ENCODE peak calls at places on chromosomes 11 and 22, in five cellular contexts. T is HepG2, W is adrenal gland, P is RWPE1, X is psoas muscle. J is an unnamed sample.

GRCh38 chr11:57641426-57641825 is 8.3 kb downstream of the YPEL4 start:
- DNase-seq in T (peak), W (no peak), P (peak), X (no peak), J (no peak)

GRCh38 chr11:93775289-93775688 is 8.8 kb upstream of the MED17 start:
- DNase-seq in T (peak), W (no peak), P (no peak), X (no peak), J (no peak)

GRCh38 chr22:29269731-29270474 is 1.8 kb downstream of the EWSR1 start:
- DNase-seq in T (peak), W (no peak), P (no peak), X (no peak), J (peak)

GRCh38 chr11:96464695-96465307 is 75.0 kb downstream of the JRKL start:
- DNase-seq in T (peak), W (no peak), P (peak), X (no peak), J (no peak)

GRCh38 chr11:86606849-86607481 is 65.5 kb downstream of the ME3 start:
- DNase-seq in T (no peak), W (no peak), P (no peak), X (no peak), J (peak)

GRCh38 chr11:7577226-7577882 is 63.6 kb downstream of the PPFIBP2 start:
- DNase-seq in T (no peak), W (no peak), P (no peak), X (peak), J (no peak)

GRCh38 chr11:42524534-42525227 is 787.1 kb upstream of the API5 start:
- DNase-seq in T (peak), W (peak), P (peak), X (no peak), J (peak)

GRCh38 chr22:17733484-17733883 is 40.8 kb downstream of the BID start:
- DNase-seq in T (no peak), W (no peak), P (no peak), X (no peak), J (no peak)

GRCh38 chr11:46565248-46565835 is 28.5 kb downstream of the AMBRA1 start:
- DNase-seq in T (no peak), W (no peak), P (no peak), X (no peak), J (no peak)

GRCh38 chr22:30036656-30037055 is 43.6 kb upstream of the HORMAD2 start:
- DNase-seq in T (peak), W (no peak), P (no peak), X (no peak), J (no peak)

GRCh38 chr22:37212174-37212906 is at the start of gene SSTR3:
- DNase-seq in T (no peak), W (peak), P (no peak), X (peak), J (no peak)

GRCh38 chr22:35995772-35996171 is 32.9 kb downstream of the RBFOX2 start:
- DNase-seq in T (no peak), W (peak), P (peak), X (peak), J (peak)

GRCh38 chr22:36356708-36357694 is 30.8 kb downstream of the MYH9 start:
- DNase-seq in T (no peak), W (no peak), P (no peak), X (no peak), J (no peak)

GRCh38 chr11:1946812-1947480 is at the start of gene MRPL23:
- DNase-seq in T (no peak), W (peak), P (no peak), X (peak), J (no peak)

GRCh38 chr11:1856306-1857005 is 3.6 kb downstream of the LSP1 start:
- DNase-seq in T (no peak), W (no peak), P (no peak), X (peak), J (no peak)

GRCh38 chr11:123103326-123103980 is 41.5 kb upstream of the HSPA8 start:
- DNase-seq in T (peak), W (peak), P (peak), X (no peak), J (peak)

GRCh38 chr22:49301398-49302149 is 526.1 kb downstream of the BRD1 start:
- DNase-seq in T (no peak), W (peak), P (no peak), X (no peak), J (no peak)

GRCh38 chr11:124900464-124900863 is 2.8 kb upstream of the ROBO4 start:
- DNase-seq in T (peak), W (peak), P (peak), X (no peak), J (peak)

GRCh38 chr11:10317776-10318526 is 13.1 kb downstream of the ADM start:
- DNase-seq in T (no peak), W (no peak), P (no peak), X (no peak), J (no peak)

GRCh38 chr22:38137876-38138687 is 27.6 kb upstream of the BAIAP2L2 start:
- DNase-seq in T (no peak), W (no peak), P (no peak), X (no peak), J (no peak)

GRCh38 chr11:95692526-95693270 is 96.9 kb downstream of the FAM76B start:
- DNase-seq in T (no peak), W (no peak), P (no peak), X (no peak), J (no peak)

GRCh38 chr11:127616171-127616570 is 615.6 kb upstream of the KIRREL3 start:
- DNase-seq in T (no peak), W (no peak), P (no peak), X (no peak), J (no peak)

GRCh38 chr11:66421492-66422205 is 814 bp downstream of the NPAS4 start:
- DNase-seq in T (peak), W (peak), P (peak), X (peak), J (peak)

GRCh38 chr11:59292611-59293010 is 66.1 kb upstream of the OR5AN1 start:
- DNase-seq in T (no peak), W (no peak), P (no peak), X (no peak), J (no peak)

GRCh38 chr11:59289782-59290181 is 68.9 kb upstream of the OR5AN1 start:
- DNase-seq in T (no peak), W (no peak), P (no peak), X (no peak), J (no peak)

GRCh38 chr11:59291228-59291627 is 67.5 kb upstream of the OR5AN1 start:
- DNase-seq in T (no peak), W (no peak), P (no peak), X (no peak), J (no peak)

DNA sequence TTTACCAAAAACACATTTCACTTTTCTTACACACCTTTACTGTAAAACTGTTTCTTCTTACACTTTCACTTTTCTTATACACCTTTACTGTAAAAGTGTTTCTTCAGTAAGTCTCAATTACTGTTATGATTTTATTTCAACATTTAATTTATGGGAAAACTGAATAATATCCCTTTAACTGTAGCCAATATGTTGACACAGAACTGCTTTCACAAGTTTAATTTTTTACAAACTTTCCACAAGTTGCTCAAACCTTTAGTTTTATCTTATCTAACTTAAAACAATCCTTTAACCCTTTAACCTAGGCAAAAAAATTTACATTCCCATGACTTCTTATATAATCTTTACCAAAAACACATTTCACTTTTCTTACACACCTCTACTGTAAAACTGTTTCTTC is 63.3 kb upstream of the OR5AN1 start:
- DNase-seq in T (no peak), W (no peak), P (no peak), X (no peak), J (no peak)
- TF ChIP-seq CTCF in T (no peak), W (no peak), P (no peak), X (no peak), J (no peak)

GRCh38 chr11:116807601-116808261 is 15.4 kb downstream of the APOA4 start:
- DNase-seq in T (no peak), W (no peak), P (no peak), X (no peak), J (no peak)

GRCh38 chr11:116813170-116813569 is 9.9 kb downstream of the APOA4 start:
- DNase-seq in T (no peak), W (no peak), P (no peak), X (no peak), J (no peak)

GRCh38 chr11:116811194-116811593 is 11.9 kb downstream of the APOA4 start:
- DNase-seq in T (no peak), W (no peak), P (no peak), X (no peak), J (no peak)

GRCh38 chr11:116812109-116812508 is 11.0 kb downstream of the APOA4 start:
- DNase-seq in T (no peak), W (no peak), P (no peak), X (no peak), J (no peak)

GRCh38 chr11:116808262-116809175 is 14.6 kb downstream of the APOA4 start:
- DNase-seq in T (peak), W (no peak), P (peak), X (no peak), J (no peak)
- H3K27ac ChIP-seq in T (peak), W (no peak), P (peak), X (no peak), J (no peak)

GRCh38 chr22:43050995-43051394 is 36.0 kb upstream of the PACSIN2 start:
- DNase-seq in T (peak), W (no peak), P (no peak), X (no peak), J (no peak)
- TF ChIP-seq CTCF in T (peak), W (no peak), P (no peak), X (no peak), J (no peak)

GRCh38 chr22:44025171-44026065 is 1.3 kb downstream of the PARVB start:
- DNase-seq in T (no peak), W (peak), P (no peak), X (peak), J (no peak)
- H3K27ac ChIP-seq in T (no peak), W (peak), P (peak), X (peak), J (no peak)

DNA sequence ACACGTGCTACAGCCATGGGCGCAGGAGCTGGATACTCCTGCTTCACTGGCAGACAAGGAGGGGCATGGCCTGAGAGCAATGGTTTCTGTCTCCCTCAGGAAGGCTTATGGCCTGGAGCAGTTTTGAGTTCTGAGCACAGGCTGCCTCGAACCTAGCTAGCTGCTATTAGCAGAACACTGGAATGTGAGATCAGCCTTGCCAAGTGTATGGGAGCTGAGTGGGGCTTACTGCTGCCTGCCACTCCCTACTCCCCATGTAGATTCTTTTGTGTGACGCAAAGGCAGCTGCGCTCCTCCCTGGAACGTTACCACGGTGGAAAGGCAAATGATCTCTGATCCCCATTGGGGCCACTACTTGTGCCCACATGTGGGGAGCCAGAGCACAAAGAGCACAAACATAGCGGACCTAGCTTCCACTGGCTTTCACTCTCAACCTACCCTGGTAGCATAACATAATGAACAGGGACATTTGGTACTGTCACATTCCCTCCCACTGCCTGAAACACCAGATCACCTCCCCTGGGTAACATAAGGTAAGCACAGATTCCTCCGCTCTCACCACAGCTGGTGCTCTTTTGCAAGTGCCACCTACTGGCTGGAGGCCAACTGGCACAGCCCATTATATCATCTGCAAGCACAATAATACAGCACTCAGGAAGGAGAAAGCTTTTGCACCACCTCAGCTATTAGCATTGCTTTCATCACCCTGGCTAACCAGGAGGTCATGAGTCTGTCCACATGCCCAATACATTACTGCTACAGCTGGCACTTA is 84.6 kb upstream of the GUCY1A2 start:
- DNase-seq in T (no peak), W (peak), P (no peak), X (no peak), J (no peak)
- TF ChIP-seq CTCF in T (peak), W (no peak), P (no peak), X (no peak), J (no peak)

GRCh38 chr11:73152086-73152853 is 10.2 kb upstream of the FCHSD2 start:
- DNase-seq in T (no peak), W (no peak), P (no peak), X (no peak), J (no peak)

GRCh38 chr11:73149105-73149504 is 7.0 kb upstream of the FCHSD2 start:
- DNase-seq in T (no peak), W (no peak), P (no peak), X (no peak), J (no peak)

GRCh38 chr11:73151371-73151870 is 9.3 kb upstream of the FCHSD2 start:
- DNase-seq in T (no peak), W (no peak), P (no peak), X (no peak), J (no peak)

GRCh38 chr11:73145986-73146575 is 4.0 kb upstream of the FCHSD2 start:
- DNase-seq in T (no peak), W (no peak), P (no peak), X (no peak), J (no peak)

DNA sequence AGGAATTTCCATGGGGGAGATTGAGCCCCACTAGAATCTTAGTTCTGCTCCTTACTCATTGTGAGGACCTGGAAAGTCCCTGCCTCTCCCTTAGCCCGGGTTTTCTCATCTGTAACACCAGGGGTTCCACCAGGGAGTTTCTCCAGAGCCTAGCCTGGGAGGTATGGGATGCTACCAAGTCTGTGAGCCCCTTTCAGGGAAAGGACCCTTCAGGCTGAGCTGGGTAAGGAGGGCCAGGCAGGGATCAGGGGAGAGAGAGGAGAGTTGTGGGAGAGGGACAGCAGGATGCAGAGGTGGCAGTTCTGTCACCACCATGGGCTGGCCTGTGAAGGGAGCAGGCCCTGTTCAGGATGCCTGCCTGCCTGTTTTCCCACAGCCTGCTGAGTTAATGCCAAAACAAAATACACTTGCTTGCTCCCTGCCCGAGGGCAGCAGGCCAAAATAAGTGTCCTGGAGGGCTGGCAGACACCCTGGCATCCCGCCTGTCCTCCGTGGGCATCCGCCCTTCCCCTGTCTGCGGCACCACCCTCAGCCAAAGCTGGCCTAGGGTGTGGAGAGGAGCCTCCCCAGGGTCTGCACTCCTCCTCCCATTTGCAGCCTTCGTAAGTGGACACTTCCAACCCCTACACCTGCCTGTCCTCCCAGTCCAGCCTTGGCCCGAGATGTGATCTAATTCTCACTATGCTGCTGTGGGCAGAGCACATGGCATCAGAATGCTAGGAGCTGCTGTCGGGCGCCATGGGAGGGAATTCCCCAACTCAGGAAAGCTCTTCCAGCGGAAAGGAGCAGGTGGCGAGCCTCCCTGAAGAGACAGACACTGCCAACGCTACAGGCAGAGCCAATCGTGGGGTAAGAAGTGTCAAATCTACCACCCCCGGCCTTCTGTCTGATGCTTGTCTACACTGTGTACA is 5.9 kb upstream of the FCHSD2 start:
- DNase-seq in T (no peak), W (no peak), P (no peak), X (peak), J (no peak)
- H3K27ac ChIP-seq in T (no peak), W (no peak), P (peak), X (peak), J (no peak)

DNA sequence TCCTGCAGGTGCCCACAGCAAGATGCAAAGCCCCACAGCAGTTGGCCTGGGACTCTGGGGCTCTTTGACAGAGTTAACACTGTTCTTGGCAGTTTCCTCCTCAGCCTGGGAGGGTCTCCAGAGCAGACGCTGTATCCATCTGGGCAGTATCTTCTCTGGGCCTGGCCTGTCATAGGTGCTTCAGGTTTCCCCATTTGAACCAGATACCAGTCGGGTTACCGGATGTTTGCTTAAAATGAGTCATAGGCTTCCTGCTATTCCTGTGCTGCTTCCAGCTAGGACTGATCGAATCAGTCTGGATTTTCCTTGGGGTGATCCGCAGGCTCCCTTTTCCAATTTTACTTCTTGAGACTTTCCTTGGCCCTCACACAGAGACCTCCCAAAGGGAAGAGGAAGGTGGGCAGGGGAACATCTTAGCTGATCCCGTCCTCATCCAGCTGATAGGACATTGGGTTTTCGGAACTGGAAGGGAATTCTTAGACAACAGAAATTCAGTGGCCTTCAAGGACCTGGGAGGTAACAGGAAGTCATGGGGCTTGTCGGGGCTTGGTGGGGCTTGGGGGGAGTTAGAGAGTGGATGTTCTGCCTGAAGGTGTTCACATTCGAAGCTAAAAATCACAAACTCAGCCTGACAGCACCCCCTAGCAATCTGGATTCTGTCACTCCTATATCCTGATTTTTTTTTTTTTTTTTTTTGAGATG is 2.4 kb upstream of the RANGAP1 start:
- DNase-seq in T (peak), W (peak), P (peak), X (no peak), J (peak)
- TF ChIP-seq CTCF in T (peak), W (no peak), P (no peak), X (no peak), J (peak)

GRCh38 chr11:71908218-71908617 is 20.2 kb downstream of the XNDC1N start:
- DNase-seq in T (no peak), W (no peak), P (no peak), X (no peak), J (no peak)

GRCh38 chr11:71914617-71915189 is 13.7 kb downstream of the XNDC1N start:
- DNase-seq in T (no peak), W (no peak), P (no peak), X (no peak), J (no peak)

GRCh38 chr11:71917646-71918045 is 10.7 kb downstream of the XNDC1N start:
- DNase-seq in T (no peak), W (no peak), P (no peak), X (no peak), J (no peak)

GRCh38 chr11:71913716-71914115 is 14.7 kb downstream of the XNDC1N start:
- DNase-seq in T (no peak), W (no peak), P (no peak), X (no peak), J (no peak)

GRCh38 chr11:71914127-71914526 is 14.3 kb downstream of the XNDC1N start:
- DNase-seq in T (no peak), W (no peak), P (no peak), X (no peak), J (no peak)
- H3K27ac ChIP-seq in T (no peak), W (no peak), P (no peak), X (no peak), J (no peak)

DNA sequence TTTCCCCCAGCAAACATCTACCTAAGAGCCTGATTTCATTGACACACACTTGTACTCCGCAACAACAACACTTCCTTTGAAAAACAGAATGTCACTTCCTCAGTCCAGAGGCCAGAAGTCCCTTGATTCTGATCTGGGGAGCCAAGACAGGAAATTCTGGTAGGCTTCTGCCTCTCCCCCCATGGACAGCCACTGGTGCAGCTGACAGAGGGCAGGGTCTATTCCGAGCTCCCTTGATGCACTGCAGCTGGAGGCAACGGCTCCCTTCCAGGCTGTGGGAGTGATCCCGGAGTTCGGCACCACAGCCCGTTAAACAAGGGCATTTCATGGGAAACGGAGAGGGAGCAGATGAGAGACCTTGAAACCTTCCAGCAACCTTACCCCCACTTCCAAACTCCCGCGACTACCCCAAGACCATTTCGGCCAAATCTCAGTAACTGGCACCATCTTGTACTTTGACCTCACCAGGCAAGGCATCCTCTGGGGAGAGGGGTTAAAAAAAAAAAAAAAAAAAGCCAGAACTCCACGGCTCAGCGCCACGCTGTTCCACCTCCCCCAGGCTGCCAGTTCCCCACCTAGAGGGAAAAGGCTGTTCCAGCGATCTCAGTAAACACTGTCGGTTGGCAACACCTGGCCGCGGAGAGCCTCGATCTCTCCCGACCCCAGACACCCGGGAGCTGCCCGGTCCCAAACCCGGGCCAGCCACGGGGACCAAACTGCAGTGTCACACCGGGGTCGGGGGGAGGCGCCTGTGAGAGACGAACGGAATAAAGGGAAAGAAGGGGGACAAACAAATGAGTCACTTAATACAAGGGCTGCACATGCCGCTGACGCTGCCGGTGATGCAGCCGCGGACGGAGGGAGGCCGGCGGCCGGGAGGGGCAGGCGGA is 1.1 kb downstream of the GAB2 start:
- DNase-seq in T (peak), W (peak), P (peak), X (peak), J (peak)
- TF ChIP-seq CTCF in T (peak), W (peak), P (peak), X (peak), J (peak)

J was measured in foreskin keratinocyte.